ENCODE peak calls at places on chromosomes 11 and 22, in eight cellular contexts. K is lower leg skin, L is K562, C is endothelial cell of umbilical vein, A is heart left ventricle, T is transverse colon, X is GM12891, H is A549. W is an unnamed sample.

GRCh38 chr22:42892571-42893316 is 35.7 kb upstream of the ARFGAP3 start:
- DNase-seq in K (no peak), L (no peak), C (no peak), A (no peak), T (no peak), X (no peak), H (no peak), W (no peak)

GRCh38 chr22:23181763-23182288 is 1.5 kb downstream of the BCR start:
- DNase-seq in K (no peak), L (peak), C (peak), A (no peak), T (no peak), X (no peak), H (no peak), W (no peak)

GRCh38 chr22:46051646-46052045 is 74.7 kb upstream of the WNT7B start:
- DNase-seq in K (no peak), L (no peak), C (no peak), A (no peak), T (peak), X (no peak), H (no peak), W (no peak)

GRCh38 chr11:115682101-115682500 is 177.9 kb upstream of the CADM1 start:
- DNase-seq in K (no peak), L (no peak), C (no peak), A (no peak), T (no peak), X (no peak), H (no peak), W (no peak)

GRCh38 chr11:29135504-29135903 is 881.3 kb downstream of the KCNA4 start:
- DNase-seq in K (no peak), L (no peak), C (no peak), A (no peak), T (no peak), X (no peak), H (no peak), W (no peak)

GRCh38 chr11:83282084-83282716 is 4.0 kb downstream of the CCDC90B start:
- DNase-seq in K (no peak), L (no peak), C (no peak), A (no peak), T (no peak), X (no peak), H (no peak), W (no peak)

GRCh38 chr11:128047026-128047425 is 540.3 kb downstream of the ETS1 start:
- DNase-seq in K (no peak), L (no peak), C (peak), A (no peak), T (no peak), X (no peak), H (no peak), W (no peak)

GRCh38 chr11:116882386-116882785 is 45.0 kb upstream of the APOA1 start:
- DNase-seq in K (no peak), L (no peak), C (no peak), A (no peak), T (no peak), X (no peak), H (no peak), W (no peak)

GRCh38 chr22:46402505-46402904 is 67.0 kb downstream of the TRMU start:
- DNase-seq in K (no peak), L (no peak), C (no peak), A (no peak), T (no peak), X (no peak), H (no peak), W (no peak)

GRCh38 chr11:118226294-118226693 is 1.5 kb upstream of the JAML start:
- DNase-seq in K (no peak), L (no peak), C (peak), A (no peak), T (no peak), X (no peak), H (peak), W (peak)

GRCh38 chr11:45169310-45170072 is 23.1 kb downstream of the PRDM11 start:
- DNase-seq in K (no peak), L (no peak), C (no peak), A (no peak), T (no peak), X (no peak), H (no peak), W (no peak)

GRCh38 chr22:47918936-47919505 is 1156.6 kb downstream of the TBC1D22A start:
- DNase-seq in K (no peak), L (no peak), C (no peak), A (no peak), T (no peak), X (no peak), H (no peak), W (no peak)

GRCh38 chr11:64089027-64089360 is 53.3 kb downstream of the FLRT1 start:
- DNase-seq in K (no peak), L (no peak), C (no peak), A (no peak), T (peak), X (no peak), H (no peak), W (no peak)

GRCh38 chr22:30243671-30244465 is 2.7 kb downstream of the LIF start:
- DNase-seq in K (no peak), L (no peak), C (no peak), A (no peak), T (no peak), X (no peak), H (no peak), W (no peak)

GRCh38 chr22:44937216-44937615 is 72.6 kb downstream of the PHF21B start:
- DNase-seq in K (no peak), L (no peak), C (no peak), A (no peak), T (no peak), X (no peak), H (no peak), W (no peak)

GRCh38 chr11:131204984-131205383 is 165.4 kb upstream of the NTM start:
- DNase-seq in K (no peak), L (no peak), C (no peak), A (no peak), T (no peak), X (no peak), H (no peak), W (no peak)

GRCh38 chr11:36009469-36009868 is 65.6 kb downstream of the LDLRAD3 start:
- DNase-seq in K (no peak), L (no peak), C (peak), A (no peak), T (no peak), X (no peak), H (no peak), W (no peak)

GRCh38 chr22:25447689-25448434 is 116.6 kb upstream of the GRK3 start:
- DNase-seq in K (peak), L (peak), C (peak), A (peak), T (peak), X (peak), H (peak), W (peak)
- TF ChIP-seq POLR2A in K (no peak), L (peak), C (peak), A (no peak), T (no peak), X (peak), H (peak), W (peak)

GRCh38 chr22:28994522-28994921 is 67.1 kb downstream of the C22orf31 start:
- DNase-seq in K (no peak), L (no peak), C (no peak), A (no peak), T (no peak), X (no peak), H (no peak), W (no peak)

GRCh38 chr22:28989484-28989883 is 72.1 kb downstream of the C22orf31 start:
- DNase-seq in K (no peak), L (no peak), C (no peak), A (no peak), T (no peak), X (no peak), H (no peak), W (no peak)

GRCh38 chr22:28995551-28995950 is 66.1 kb downstream of the C22orf31 start:
- DNase-seq in K (no peak), L (no peak), C (no peak), A (no peak), T (no peak), X (no peak), H (no peak), W (no peak)

GRCh38 chr22:28989912-28990311 is 71.7 kb downstream of the C22orf31 start:
- DNase-seq in K (no peak), L (no peak), C (no peak), A (no peak), T (no peak), X (no peak), H (no peak), W (no peak)

DNA sequence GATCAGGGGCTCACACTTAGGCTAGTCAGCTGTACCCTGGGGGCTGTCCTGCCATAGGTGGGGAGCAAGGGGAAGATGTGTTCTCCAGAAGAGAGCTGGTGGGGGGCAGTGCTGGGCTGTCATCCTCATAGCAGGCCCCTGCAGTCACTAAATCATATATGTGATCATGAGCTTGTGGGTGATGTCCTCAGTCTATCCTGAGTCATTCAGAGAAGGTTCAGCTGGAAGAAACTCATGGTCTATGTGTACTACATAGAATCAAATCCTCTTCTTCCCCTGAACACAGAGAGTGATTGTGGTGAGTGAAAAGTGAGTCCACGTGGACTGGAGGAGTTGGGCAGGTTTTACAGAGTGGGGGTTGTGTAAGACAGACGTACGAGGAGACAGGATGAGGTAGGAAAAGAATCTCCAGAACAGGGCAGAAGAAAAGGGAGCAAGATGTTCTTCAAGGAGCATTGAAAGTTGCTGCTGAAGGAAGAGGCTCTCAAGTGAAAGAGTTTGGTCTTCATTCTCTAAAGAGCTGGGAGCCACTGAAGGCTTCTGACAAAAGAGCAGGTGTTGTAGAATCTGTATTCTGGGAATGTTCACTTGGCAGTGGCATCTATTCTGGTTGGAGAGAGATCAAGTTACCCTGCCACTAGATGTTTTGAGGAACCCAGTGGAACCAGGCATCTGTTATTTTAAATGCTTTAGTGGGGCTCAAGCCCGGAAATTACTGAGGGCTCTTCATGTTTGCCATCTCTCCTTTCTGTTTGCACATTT is 68.9 kb downstream of the C22orf31 start:
- DNase-seq in K (no peak), L (no peak), C (no peak), A (no peak), T (no peak), X (no peak), H (no peak), W (no peak)
- TF ChIP-seq POLR2A in K (no peak), L (no peak), C (no peak), A (no peak), T (no peak), X (no peak), H (no peak), W (no peak)

GRCh38 chr22:25120093-25120561 is 79.5 kb upstream of the CRYBB3 start:
- DNase-seq in K (no peak), L (no peak), C (peak), A (peak), T (peak), X (no peak), H (peak), W (no peak)
- TF ChIP-seq POLR2A in K (no peak), L (no peak), C (no peak), A (no peak), T (no peak), X (no peak), H (no peak), W (no peak)

GRCh38 chr22:24553597-24554315 is 1.2 kb downstream of the GUCD1 start:
- DNase-seq in K (peak), L (no peak), C (no peak), A (peak), T (peak), X (no peak), H (no peak), W (peak)
- TF ChIP-seq POLR2A in K (no peak), L (no peak), C (no peak), A (no peak), T (no peak), X (no peak), H (no peak), W (peak)

GRCh38 chr11:77589521-77590193 is at the start of gene AQP11:
- DNase-seq in K (peak), L (peak), C (peak), A (peak), T (peak), X (peak), H (peak), W (peak)
- TF ChIP-seq POLR2A in K (no peak), L (peak), C (peak), A (no peak), T (peak), X (no peak), H (peak), W (no peak)

GRCh38 chr11:420054-420910 is 5.5 kb upstream of the SIGIRR start:
- DNase-seq in K (no peak), L (no peak), C (no peak), A (peak), T (peak), X (no peak), H (no peak), W (no peak)

GRCh38 chr11:419248-420005 is 4.6 kb upstream of the SIGIRR start:
- DNase-seq in K (no peak), L (no peak), C (no peak), A (peak), T (peak), X (no peak), H (no peak), W (no peak)

GRCh38 chr11:418343-419247 is 3.8 kb upstream of the SIGIRR start:
- DNase-seq in K (no peak), L (no peak), C (no peak), A (no peak), T (peak), X (no peak), H (no peak), W (no peak)

GRCh38 chr11:422249-422656 is 7.5 kb upstream of the SIGIRR start:
- DNase-seq in K (no peak), L (peak), C (no peak), A (no peak), T (no peak), X (no peak), H (no peak), W (no peak)

DNA sequence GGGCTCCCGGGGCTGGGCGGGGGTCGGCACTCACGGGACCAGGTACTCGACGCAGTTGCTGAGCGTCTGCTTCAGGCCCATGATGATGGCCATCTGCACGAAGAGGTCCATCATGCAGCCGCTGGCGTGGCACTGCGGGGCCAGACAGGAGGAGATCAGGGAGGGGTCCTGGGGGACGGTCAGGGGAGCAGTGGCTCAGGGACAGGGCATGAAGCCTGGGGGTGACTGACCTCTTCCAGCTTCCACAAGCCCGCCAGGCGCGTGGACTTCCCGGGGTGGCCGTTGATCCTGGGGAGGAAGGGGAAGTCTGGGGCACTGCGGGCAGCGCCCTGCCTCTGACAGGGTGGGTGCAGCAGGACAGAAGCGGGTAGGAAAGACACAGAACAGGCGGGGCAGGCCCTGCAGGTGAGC is 6.1 kb upstream of the SIGIRR start:
- DNase-seq in K (no peak), L (no peak), C (no peak), A (peak), T (no peak), X (no peak), H (no peak), W (no peak)
- TF ChIP-seq POLR2A in K (no peak), L (no peak), C (no peak), A (no peak), T (no peak), X (no peak), H (no peak), W (no peak)

GRCh38 chr11:7513210-7514098 is at the start of gene PPFIBP2:
- DNase-seq in K (peak), L (peak), C (peak), A (peak), T (peak), X (peak), H (peak), W (peak)
- TF ChIP-seq POLR2A in K (peak), L (no peak), C (no peak), A (no peak), T (peak), X (peak), H (no peak), W (no peak)

GRCh38 chr11:126268708-126269579 is at the start of the genes FOXRED1 and SRPRA:
- DNase-seq in K (peak), L (peak), C (peak), A (peak), T (peak), X (peak), H (peak), W (peak)
- TF ChIP-seq POLR2A in K (peak), L (peak), C (peak), A (no peak), T (peak), X (peak), H (peak), W (peak)

W was measured in erythroblast.